ENCODE peak calls at places on chromosomes 16 and 17, in seven cellular contexts. J is astrocyte of the spinal cord, R is fibroblast of the aortic adventitia, Y is fibroblast of lung, M is AG04449, V is breast epithelium, D is transverse colon. U is an unnamed sample.

GRCh38 chr16:89330177-89330856 is 112.8 kb downstream of the ZNF778 start:
- DNase-seq in D (no peak), M (no peak), R (no peak), V (no peak), J (peak; percentile 69), Y (peak; percentile 78), U (no peak)

GRCh38 chr17:52383493-52384100 is 225.1 kb upstream of the CA10 start:
- DNase-seq in M (no peak), V (peak; percentile 25), R (no peak), Y (peak; percentile 2), D (peak; percentile 60), J (peak; percentile 8), U (no peak)

GRCh38 chr17:41917957-41918391 is 777 bp downstream of the ACLY start:
- DNase-seq in Y (peak; percentile 38), D (peak; percentile 71), J (peak; percentile 42), R (peak; percentile 40), M (no peak), V (peak; percentile 26), U (no peak)

GRCh38 chr16:87407511-87408112 is 15.5 kb downstream of the MAP1LC3B start:
- DNase-seq in Y (peak; percentile 85), R (no peak), J (peak; percentile 36), V (peak; percentile 59), D (peak; percentile 65), M (no peak), U (peak; percentile 84)

GRCh38 chr17:6546069-6546718 is 10.2 kb downstream of the PITPNM3 start:
- DNase-seq in M (no peak), Y (peak; percentile 86), D (no peak), V (no peak), J (peak; percentile 77), R (peak; percentile 53), U (no peak)

GRCh38 chr16:77971306-77972131 is 50.8 kb upstream of the CLEC3A start:
- DNase-seq in V (peak; percentile 57), Y (peak; percentile 61), M (peak; percentile 59), J (peak; percentile 72), R (peak; percentile 87), D (peak; percentile 81), U (no peak)

GRCh38 chr16:21277927-21278706 is at the start of gene CRYM:
- DNase-seq in R (peak; percentile 32), V (peak; percentile 32), D (peak; percentile 80), J (peak; percentile 9), Y (no peak), M (no peak), U (peak; percentile 88)

GRCh38 chr17:8005951-8006730 is 3.7 kb downstream of the GUCY2D start:
- DNase-seq in J (no peak), D (no peak), M (no peak), Y (no peak), V (no peak), R (no peak), U (no peak)

GRCh38 chr17:55285340-55286301 is 20.9 kb downstream of the HLF start:
- DNase-seq in M (no peak), J (peak; percentile 81), D (peak; percentile 87), R (peak; percentile 90), Y (peak; percentile 50), V (peak; percentile 94), U (no peak)

GRCh38 chr16:48365601-48366164 is 19.5 kb downstream of the SIAH1 start:
- DNase-seq in D (peak; percentile 94), M (peak; percentile 19), R (peak; percentile 84), V (peak; percentile 89), J (peak; percentile 91), Y (peak; percentile 83), U (peak; percentile 95)

GRCh38 chr16:52621651-52622050 is 74.7 kb upstream of the TOX3 start:
- DNase-seq in J (no peak), M (no peak), V (no peak), R (no peak), D (no peak), Y (no peak), U (no peak)
- TF ChIP-seq CTCF in J (no peak), M (no peak), V (no peak), R (no peak), D (no peak), Y (no peak), U (no peak)

GRCh38 chr17:74369221-74369620 is 1.9 kb downstream of the GPR142 start:
- DNase-seq in D (peak; percentile 51), V (no peak), Y (no peak), R (no peak), J (no peak), M (no peak), U (no peak)
- TF ChIP-seq CTCF in D (no peak), V (no peak), Y (no peak), R (no peak), J (no peak), M (no peak), U (no peak)

DNA sequence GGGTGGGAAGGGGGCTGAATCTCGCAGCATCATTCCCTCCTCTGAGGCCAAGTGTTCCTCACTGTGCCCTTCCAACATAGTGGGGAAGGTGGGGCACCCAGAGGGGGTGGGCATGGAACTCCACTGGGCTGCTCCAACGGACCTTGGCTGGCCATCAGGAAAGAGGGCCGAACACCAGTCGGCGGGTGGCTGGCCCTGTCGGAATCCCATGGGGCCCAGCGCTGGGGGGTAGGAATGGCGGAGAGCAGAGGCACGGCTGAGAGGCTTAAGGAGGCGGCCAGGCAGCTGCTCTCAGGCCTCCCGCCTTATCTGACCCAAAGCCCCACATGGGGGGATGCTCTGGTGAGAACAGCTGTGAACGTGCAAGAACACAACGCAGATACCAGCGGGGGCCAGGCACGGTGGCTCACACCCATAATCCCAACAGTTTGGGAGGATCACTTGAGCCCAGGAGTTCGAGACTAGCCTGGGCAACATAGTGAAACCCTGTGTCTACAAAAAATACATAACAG is 4.4 kb upstream of the MYO1C start:
- DNase-seq in Y (no peak), V (no peak), J (no peak), R (no peak), M (no peak), D (no peak), U (no peak)
- TF ChIP-seq CTCF in Y (no peak), V (no peak), J (no peak), R (no peak), M (no peak), D (no peak), U (no peak)

DNA sequence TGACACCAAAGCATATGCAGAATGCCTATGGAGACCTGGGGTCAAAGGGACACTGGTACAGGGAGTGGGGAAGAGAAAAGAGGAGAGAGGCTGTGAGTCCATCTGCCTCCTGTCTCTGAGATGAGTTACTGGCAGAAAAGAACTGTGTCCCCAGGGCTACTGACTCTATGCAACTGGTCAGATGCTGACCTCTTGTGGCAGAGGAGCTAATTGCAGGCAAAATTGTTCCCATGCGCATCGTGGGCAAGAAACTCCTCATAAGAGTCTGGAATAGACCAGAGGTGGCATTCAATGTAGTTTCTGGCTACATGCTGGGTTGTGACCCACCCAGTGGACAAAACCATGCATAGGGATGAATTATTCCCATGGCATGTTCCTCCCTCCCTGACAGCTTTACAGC is 26.1 kb upstream of the MLKL start:
- DNase-seq in V (no peak), R (no peak), D (peak; percentile 29), M (no peak), Y (no peak), J (no peak), U (no peak)
- TF ChIP-seq CTCF in V (no peak), R (peak; percentile 40), D (peak; percentile 28), M (no peak), Y (peak; percentile 36), J (peak; percentile 44), U (peak; percentile 67)

DNA sequence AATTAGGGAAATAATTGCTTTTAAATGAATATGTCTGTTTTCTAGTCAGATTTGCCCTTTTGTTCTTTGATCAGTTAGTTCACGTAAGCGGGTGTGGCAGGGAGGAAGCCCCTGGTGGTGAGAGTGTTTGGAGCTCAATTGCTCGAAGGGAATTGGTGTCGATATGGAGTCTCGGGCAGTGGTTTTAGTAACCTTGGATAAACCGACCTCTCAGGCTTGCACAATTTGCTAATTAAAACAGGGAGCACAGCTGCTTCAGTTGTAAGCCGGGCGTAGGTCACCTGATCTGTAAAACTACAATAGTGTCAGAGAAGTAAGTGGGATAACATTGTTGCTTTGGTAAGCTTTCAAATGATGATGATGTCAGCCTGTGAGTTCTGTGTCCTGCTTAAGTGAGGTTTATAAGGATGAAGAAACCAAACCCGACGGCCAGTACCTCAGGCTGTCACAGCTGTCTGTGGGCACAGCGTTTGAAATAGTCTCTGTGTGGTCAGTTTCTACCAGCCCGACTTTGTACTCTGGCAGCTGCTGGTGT is 2.9 kb downstream of the ZNF750 start:
- DNase-seq in J (peak; percentile 6), V (peak; percentile 42), Y (no peak), R (no peak), D (no peak), M (no peak), U (peak; percentile 15)
- TF ChIP-seq CTCF in J (peak; percentile 18), V (peak; percentile 32), Y (no peak), R (peak; percentile 1), D (peak; percentile 32), M (no peak), U (peak; percentile 19)

GRCh38 chr17:29835438-29836351 is 94.3 kb downstream of the SSH2 start:
- DNase-seq in Y (peak; percentile 65), M (no peak), V (no peak), J (peak; percentile 26), R (peak; percentile 70), D (peak; percentile 39), U (no peak)

GRCh38 chr17:29837531-29837930 is 92.5 kb downstream of the SSH2 start:
- DNase-seq in Y (no peak), J (no peak), V (no peak), R (no peak), M (no peak), D (no peak), U (no peak)

GRCh38 chr17:29838961-29839360 is 91.1 kb downstream of the SSH2 start:
- DNase-seq in V (no peak), D (no peak), J (peak; percentile 22), M (no peak), R (no peak), Y (peak; percentile 52), U (no peak)

GRCh38 chr17:29833801-29834200 is 96.2 kb downstream of the SSH2 start:
- DNase-seq in V (no peak), J (no peak), R (no peak), Y (no peak), D (no peak), M (no peak), U (no peak)

DNA sequence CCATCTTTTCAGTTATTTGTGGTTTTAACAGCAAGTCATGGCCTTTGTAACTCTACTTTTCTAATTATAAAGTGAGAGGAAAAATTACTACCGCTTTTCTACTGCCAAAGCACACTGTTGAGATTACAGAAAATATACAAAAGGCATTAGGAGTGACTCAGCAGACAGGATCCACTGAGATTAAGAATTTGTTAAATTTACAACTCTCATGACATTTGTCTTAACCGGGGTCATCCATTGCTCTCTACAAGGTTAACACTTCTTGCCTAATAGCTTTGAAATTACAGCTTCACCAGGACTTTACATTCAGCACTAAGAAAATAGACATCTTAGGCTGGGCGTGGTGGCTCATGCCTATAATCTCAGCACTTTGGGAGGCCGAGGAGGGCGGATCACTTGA is 93.4 kb downstream of the SSH2 start:
- DNase-seq in M (no peak), J (no peak), R (peak; percentile 20), D (no peak), Y (peak; percentile 58), V (no peak), U (no peak)
- TF ChIP-seq CTCF in M (no peak), J (no peak), R (no peak), D (no peak), Y (no peak), V (no peak), U (no peak)

DNA sequence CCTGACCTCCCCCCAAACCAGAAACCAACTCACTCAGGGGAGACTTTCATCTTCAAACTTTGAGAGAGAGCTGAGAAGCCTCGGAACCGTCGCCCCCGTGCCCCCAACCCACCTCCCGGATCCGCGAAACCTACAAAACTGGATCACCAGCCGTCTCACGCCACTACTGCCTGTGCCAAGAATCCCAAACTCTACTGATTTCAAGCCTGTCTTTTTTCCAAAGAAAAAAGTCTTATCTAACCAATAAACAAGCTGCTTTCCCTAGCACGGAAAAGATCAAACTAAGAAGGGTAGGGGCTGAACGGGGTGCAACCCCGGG is 2.0 kb downstream of the AXIN2 start:
- DNase-seq in M (no peak), J (no peak), R (peak; percentile 35), V (no peak), D (no peak), Y (peak; percentile 11), U (no peak)
- TF ChIP-seq CTCF in M (no peak), J (no peak), R (no peak), V (no peak), D (no peak), Y (no peak), U (no peak)

U was measured in chondrocyte.